ENCODE peak calls at places on chromosomes 3 and 15, in four cellular contexts. One of them, this sample, is unnamed.

GRCh38 chr3:30492581-30493192 is 113.7 kb upstream of the TGFBR2 start:
- DNase-seq in endothelial cell of umbilical vein: no peak
- DNase-seq in K562: no peak
- DNase-seq in GM12878: no peak
- DNase-seq in this sample: peak; percentile 40

GRCh38 chr15:98904466-98905048 is 103.0 kb downstream of the PGPEP1L start:
- DNase-seq in endothelial cell of umbilical vein: peak; percentile 53
- DNase-seq in K562: peak; percentile 51
- DNase-seq in GM12878: no peak
- DNase-seq in this sample: peak; percentile 75

GRCh38 chr15:68205949-68206539 is 912 bp upstream of the CALML4 start:
- DNase-seq in endothelial cell of umbilical vein: peak; percentile 24
- DNase-seq in K562: peak; percentile 72
- DNase-seq in GM12878: no peak
- DNase-seq in this sample: no peak

GRCh38 chr15:56929389-56929788 is 10.9 kb downstream of the TCF12 start:
- DNase-seq in endothelial cell of umbilical vein: no peak
- DNase-seq in K562: peak; percentile 22
- DNase-seq in GM12878: no peak
- DNase-seq in this sample: peak; percentile 81

GRCh38 chr3:120773932-120774331 is 31.4 kb downstream of the GTF2E1 start:
- DNase-seq in endothelial cell of umbilical vein: no peak
- DNase-seq in K562: peak; percentile 12
- DNase-seq in GM12878: no peak
- DNase-seq in this sample: peak; percentile 75

GRCh38 chr15:82018201-82018600 is 27.6 kb downstream of the MEX3B start:
- DNase-seq in endothelial cell of umbilical vein: no peak
- DNase-seq in K562: peak; percentile 16
- DNase-seq in GM12878: no peak
- DNase-seq in this sample: no peak

GRCh38 chr3:10353160-10353559 is 32.2 kb upstream of the SEC13 start:
- DNase-seq in endothelial cell of umbilical vein: no peak
- DNase-seq in K562: no peak
- DNase-seq in GM12878: no peak
- DNase-seq in this sample: peak; percentile 20

GRCh38 chr15:88664151-88664778 is 25.4 kb downstream of the ISG20 start:
- DNase-seq in endothelial cell of umbilical vein: peak; percentile 34
- DNase-seq in K562: no peak
- DNase-seq in GM12878: no peak
- DNase-seq in this sample: no peak

GRCh38 chr3:101117981-101118380 is 124.8 kb upstream of the ABI3BP start:
- DNase-seq in endothelial cell of umbilical vein: no peak
- DNase-seq in K562: no peak
- DNase-seq in GM12878: no peak
- DNase-seq in this sample: peak; percentile 10

GRCh38 chr3:101876142-101876541 is 26.8 kb downstream of the NFKBIZ start:
- DNase-seq in endothelial cell of umbilical vein: no peak
- DNase-seq in K562: no peak
- DNase-seq in GM12878: no peak
- DNase-seq in this sample: no peak

GRCh38 chr3:71721721-71722157 is 3.5 kb downstream of the EIF4E3 start:
- DNase-seq in endothelial cell of umbilical vein: no peak
- DNase-seq in K562: no peak
- DNase-seq in GM12878: no peak
- DNase-seq in this sample: no peak

GRCh38 chr15:39589815-39590644 is 9.2 kb downstream of the THBS1 start:
- DNase-seq in endothelial cell of umbilical vein: peak; percentile 66
- DNase-seq in K562: no peak
- DNase-seq in GM12878: no peak
- DNase-seq in this sample: peak; percentile 36

GRCh38 chr3:117019082-117019713 is 309.6 kb downstream of the TUSC7 start:
- DNase-seq in endothelial cell of umbilical vein: peak; percentile 67
- DNase-seq in K562: no peak
- DNase-seq in GM12878: no peak
- DNase-seq in this sample: peak; percentile 76

GRCh38 chr15:51155906-51156305 is 61.2 kb upstream of the TNFAIP8L3 start:
- DNase-seq in endothelial cell of umbilical vein: peak; percentile 52
- DNase-seq in K562: no peak
- DNase-seq in GM12878: no peak
- DNase-seq in this sample: no peak

GRCh38 chr3:65758871-65759598 is 279.7 kb downstream of the MAGI1 start:
- DNase-seq in endothelial cell of umbilical vein: no peak
- DNase-seq in K562: no peak
- DNase-seq in GM12878: no peak
- DNase-seq in this sample: peak; percentile 60

GRCh38 chr3:135107043-135107442 is 312.0 kb downstream of the EPHB1 start:
- DNase-seq in endothelial cell of umbilical vein: no peak
- DNase-seq in K562: no peak
- DNase-seq in GM12878: no peak
- DNase-seq in this sample: no peak

GRCh38 chr3:14307953-14308352 is 94.5 kb upstream of the SLC6A6 start:
- DNase-seq in endothelial cell of umbilical vein: no peak
- DNase-seq in K562: no peak
- DNase-seq in GM12878: no peak
- DNase-seq in this sample: no peak

GRCh38 chr3:25594007-25594502 is 70.7 kb downstream of the TOP2B start:
- DNase-seq in endothelial cell of umbilical vein: peak; percentile 90
- DNase-seq in K562: peak; percentile 61
- DNase-seq in GM12878: no peak
- DNase-seq in this sample: peak; percentile 88

GRCh38 chr3:72255191-72255590 is 470.2 kb upstream of the PROK2 start:
- DNase-seq in endothelial cell of umbilical vein: no peak
- DNase-seq in K562: no peak
- DNase-seq in GM12878: no peak
- DNase-seq in this sample: no peak

GRCh38 chr3:157107644-157108133 is 52.3 kb downstream of the CCNL1 start:
- DNase-seq in endothelial cell of umbilical vein: no peak
- DNase-seq in K562: no peak
- DNase-seq in GM12878: no peak
- DNase-seq in this sample: no peak

GRCh38 chr15:87753539-87753938 is 503.0 kb downstream of the NTRK3 start:
- DNase-seq in endothelial cell of umbilical vein: no peak
- DNase-seq in K562: no peak
- DNase-seq in GM12878: no peak
- DNase-seq in this sample: no peak

GRCh38 chr3:101266566-101266965 is 53.8 kb downstream of the IMPG2 start:
- DNase-seq in endothelial cell of umbilical vein: no peak
- DNase-seq in K562: no peak
- DNase-seq in GM12878: no peak
- DNase-seq in this sample: no peak

GRCh38 chr3:156594229-156594683 is 39.3 kb upstream of the SSR3 start:
- DNase-seq in endothelial cell of umbilical vein: no peak
- DNase-seq in K562: no peak
- DNase-seq in GM12878: no peak
- DNase-seq in this sample: no peak

GRCh38 chr15:75051161-75051560 is 27.8 kb downstream of the PPCDC start:
- DNase-seq in endothelial cell of umbilical vein: no peak
- DNase-seq in K562: no peak
- DNase-seq in GM12878: no peak
- DNase-seq in this sample: no peak

GRCh38 chr3:35505181-35505580 is 134.1 kb upstream of the ARPP21 start:
- DNase-seq in endothelial cell of umbilical vein: no peak
- DNase-seq in K562: no peak
- DNase-seq in GM12878: no peak
- DNase-seq in this sample: no peak

GRCh38 chr15:84684092-84684491 is 26.1 kb upstream of the NMB start:
- DNase-seq in endothelial cell of umbilical vein: no peak
- DNase-seq in K562: no peak
- DNase-seq in GM12878: no peak
- DNase-seq in this sample: peak; percentile 53

GRCh38 chr3:48407542-48408099 is 22.3 kb downstream of the PLXNB1 start:
- DNase-seq in endothelial cell of umbilical vein: no peak
- DNase-seq in K562: no peak
- DNase-seq in GM12878: no peak
- DNase-seq in this sample: no peak

GRCh38 chr15:90184119-90184785 is 16.9 kb upstream of the SEMA4B start:
- DNase-seq in endothelial cell of umbilical vein: no peak
- DNase-seq in K562: peak; percentile 86
- DNase-seq in GM12878: peak; percentile 76
- DNase-seq in this sample: no peak

GRCh38 chr15:25178835-25179672 is 224.3 kb downstream of the SNRPN start:
- DNase-seq in endothelial cell of umbilical vein: no peak
- DNase-seq in K562: no peak
- DNase-seq in GM12878: no peak
- DNase-seq in this sample: no peak

GRCh38 chr3:143881102-143881501 is 32.8 kb upstream of the SLC9A9 start:
- DNase-seq in endothelial cell of umbilical vein: peak; percentile 24
- DNase-seq in K562: no peak
- DNase-seq in GM12878: no peak
- DNase-seq in this sample: no peak

GRCh38 chr3:171101982-171102610 is 75.6 kb upstream of the SLC2A2 start:
- DNase-seq in endothelial cell of umbilical vein: no peak
- DNase-seq in K562: no peak
- DNase-seq in GM12878: no peak
- DNase-seq in this sample: peak; percentile 81

GRCh38 chr3:150278843-150279341 is 129.2 kb upstream of the TSC22D2 start:
- DNase-seq in endothelial cell of umbilical vein: no peak
- DNase-seq in K562: no peak
- DNase-seq in GM12878: no peak
- DNase-seq in this sample: no peak

GRCh38 chr3:46214751-46215352 is 6.7 kb upstream of the CCR1 start:
- DNase-seq in endothelial cell of umbilical vein: no peak
- DNase-seq in K562: no peak
- DNase-seq in GM12878: no peak
- DNase-seq in this sample: no peak

GRCh38 chr3:197736010-197736490 is 654 bp downstream of the RUBCN start:
- DNase-seq in endothelial cell of umbilical vein: no peak
- DNase-seq in K562: peak; percentile 29
- DNase-seq in GM12878: no peak
- DNase-seq in this sample: no peak

GRCh38 chr15:31216210-31216911 is 110.3 kb upstream of the KLF13 start:
- DNase-seq in endothelial cell of umbilical vein: no peak
- DNase-seq in K562: peak; percentile 43
- DNase-seq in GM12878: no peak
- DNase-seq in this sample: no peak

GRCh38 chr3:127848131-127849129 is 26.1 kb upstream of the MGLL start:
- DNase-seq in endothelial cell of umbilical vein: no peak
- DNase-seq in K562: no peak
- DNase-seq in GM12878: no peak
- DNase-seq in this sample: peak; percentile 18
- TF ChIP-seq FOS in endothelial cell of umbilical vein: no peak
- TF ChIP-seq FOS in K562: no peak
- TF ChIP-seq FOS in GM12878: no peak
- TF ChIP-seq FOS in this sample: no peak

GRCh38 chr3:133208184-133208583 is 170.0 kb downstream of the TMEM108 start:
- DNase-seq in endothelial cell of umbilical vein: no peak
- DNase-seq in K562: no peak
- DNase-seq in GM12878: no peak
- DNase-seq in this sample: no peak

GRCh38 chr3:133213942-133214341 is 175.8 kb downstream of the TMEM108 start:
- DNase-seq in endothelial cell of umbilical vein: no peak
- DNase-seq in K562: no peak
- DNase-seq in GM12878: no peak
- DNase-seq in this sample: no peak

GRCh38 chr3:133206921-133207320 is 168.7 kb downstream of the TMEM108 start:
- DNase-seq in endothelial cell of umbilical vein: no peak
- DNase-seq in K562: no peak
- DNase-seq in GM12878: no peak
- DNase-seq in this sample: no peak

GRCh38 chr3:133209871-133210550 is 171.8 kb downstream of the TMEM108 start:
- DNase-seq in endothelial cell of umbilical vein: no peak
- DNase-seq in K562: no peak
- DNase-seq in GM12878: peak; percentile 13
- DNase-seq in this sample: peak; percentile 27

DNA sequence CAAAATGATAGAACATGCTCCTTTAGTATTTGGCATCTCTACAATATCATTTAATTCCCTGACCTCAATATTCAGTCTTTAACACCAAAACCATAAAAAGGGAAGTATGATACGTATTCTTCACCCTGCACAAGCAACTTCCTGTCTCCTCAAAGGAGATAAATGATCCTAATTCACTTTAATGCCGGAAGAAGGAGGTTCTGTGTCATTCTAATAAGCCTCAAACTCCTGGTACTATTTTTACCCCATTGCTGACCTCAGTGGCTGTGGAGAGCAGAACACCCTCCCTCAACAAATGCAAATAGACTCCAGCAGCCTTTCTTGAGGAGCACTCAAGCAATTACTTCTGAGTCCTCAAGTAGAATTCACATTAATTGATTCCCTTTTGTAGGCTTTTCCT is 173.3 kb downstream of the TMEM108 start:
- DNase-seq in endothelial cell of umbilical vein: no peak
- DNase-seq in K562: no peak
- DNase-seq in GM12878: peak; percentile 78
- DNase-seq in this sample: no peak
- TF ChIP-seq FOS in endothelial cell of umbilical vein: no peak
- TF ChIP-seq FOS in K562: no peak
- TF ChIP-seq FOS in GM12878: no peak
- TF ChIP-seq FOS in this sample: no peak

GRCh38 chr3:50662408-50662807 is 12.3 kb upstream of the DOCK3 start:
- DNase-seq in endothelial cell of umbilical vein: no peak
- DNase-seq in K562: no peak
- DNase-seq in GM12878: no peak
- DNase-seq in this sample: no peak

GRCh38 chr3:50658416-50658815 is 16.3 kb upstream of the DOCK3 start:
- DNase-seq in endothelial cell of umbilical vein: no peak
- DNase-seq in K562: no peak
- DNase-seq in GM12878: no peak
- DNase-seq in this sample: no peak

GRCh38 chr3:50661321-50661837 is 13.3 kb upstream of the DOCK3 start:
- DNase-seq in endothelial cell of umbilical vein: no peak
- DNase-seq in K562: no peak
- DNase-seq in GM12878: no peak
- DNase-seq in this sample: no peak

GRCh38 chr3:50658831-50659230 is 15.9 kb upstream of the DOCK3 start:
- DNase-seq in endothelial cell of umbilical vein: no peak
- DNase-seq in K562: no peak
- DNase-seq in GM12878: no peak
- DNase-seq in this sample: no peak

GRCh38 chr3:50660386-50660785 is 14.3 kb upstream of the DOCK3 start:
- DNase-seq in endothelial cell of umbilical vein: no peak
- DNase-seq in K562: no peak
- DNase-seq in GM12878: no peak
- DNase-seq in this sample: no peak
- TF ChIP-seq FOS in endothelial cell of umbilical vein: no peak
- TF ChIP-seq FOS in K562: no peak
- TF ChIP-seq FOS in GM12878: no peak
- TF ChIP-seq FOS in this sample: no peak

DNA sequence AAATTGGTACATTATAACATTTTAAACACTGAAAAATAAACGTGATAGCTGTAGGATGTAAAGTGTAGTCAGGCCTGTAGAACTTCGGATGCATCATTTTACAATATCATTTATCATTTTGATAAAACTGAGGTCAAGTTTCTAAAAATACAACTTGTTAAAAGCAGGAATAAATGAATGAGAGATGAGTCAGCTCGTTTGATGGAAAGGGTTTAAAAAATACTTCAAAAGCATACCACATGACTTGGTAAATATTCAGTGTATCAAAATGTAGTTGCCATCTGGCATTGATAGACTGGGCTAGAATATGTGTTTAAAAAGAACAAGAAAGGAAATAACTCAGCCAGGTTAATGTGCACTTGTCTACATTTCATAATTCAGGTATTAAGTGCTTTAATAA is 357.0 kb downstream of the TIGIT start:
- DNase-seq in endothelial cell of umbilical vein: peak; percentile 30
- DNase-seq in K562: no peak
- DNase-seq in GM12878: no peak
- DNase-seq in this sample: peak; percentile 73
- TF ChIP-seq FOS in endothelial cell of umbilical vein: peak; percentile 22
- TF ChIP-seq FOS in K562: no peak
- TF ChIP-seq FOS in GM12878: no peak
- TF ChIP-seq FOS in this sample: no peak